ENCODE peak calls at places on chromosomes 3 and 15, in eight cellular contexts. L is endothelial cell of umbilical vein; O is neuronal stem cell; A is SJSA1; R is body of pancreas; H is CD8-positive, alpha-beta memory T cell; W is breast epithelium; C is A549. U is an unnamed sample. For H3K4me1, the result is how much of the 10 kb centered on the place peaks cover.

GRCh38 chr3:127840671-127841070 is 18.4 kb upstream of the MGLL start:
- DNase-seq in L (no peak), O (no peak), A (no peak), R (no peak), H (no peak), W (no peak), C (no peak), U (no peak)

GRCh38 chr15:83567318-83567717 is 86.6 kb upstream of the ADAMTSL3 start:
- DNase-seq in L (no peak), O (no peak), A (no peak), R (no peak), H (no peak), W (no peak), C (no peak), U (peak)

GRCh38 chr15:35690698-35691116 is 144.7 kb upstream of the DPH6 start:
- DNase-seq in L (peak), O (no peak), A (no peak), R (peak), H (no peak), W (no peak), C (no peak), U (no peak)

GRCh38 chr15:75346796-75347221 is at the start of gene NEIL1:
- DNase-seq in L (peak), O (no peak), A (no peak), R (peak), H (no peak), W (no peak), C (no peak), U (peak)

GRCh38 chr3:136938334-136938733 is 19.4 kb upstream of the IL20RB start:
- DNase-seq in L (no peak), O (no peak), A (peak), R (no peak), H (no peak), W (no peak), C (no peak), U (no peak)

GRCh38 chr15:43410572-43411214 is 39.8 kb downstream of the TUBGCP4 start:
- DNase-seq in L (no peak), O (no peak), A (no peak), R (no peak), H (no peak), W (no peak), C (peak), U (peak)

GRCh38 chr3:40042752-40043443 is 233.5 kb downstream of the MYRIP start:
- DNase-seq in L (peak), O (no peak), A (no peak), R (no peak), H (no peak), W (no peak), C (no peak), U (peak)

GRCh38 chr15:66720206-66721010 is 18.4 kb downstream of the SMAD6 start:
- DNase-seq in L (peak), O (no peak), A (peak), R (no peak), H (no peak), W (no peak), C (peak), U (no peak)

GRCh38 chr3:188772886-188773285 is 398.9 kb upstream of the TPRG1 start:
- DNase-seq in L (peak), O (no peak), A (no peak), R (peak), H (no peak), W (no peak), C (peak), U (no peak)

GRCh38 chr3:171516765-171517164 is 56.6 kb upstream of the TNIK start:
- DNase-seq in L (no peak), O (no peak), A (no peak), R (no peak), H (no peak), W (no peak), C (no peak), U (no peak)

GRCh38 chr15:58165661-58166060 is 27.5 kb downstream of the AQP9 start:
- DNase-seq in L (peak), O (no peak), A (no peak), R (peak), H (no peak), W (no peak), C (no peak), U (no peak)

GRCh38 chr3:29144807-29145206 is 136.1 kb upstream of the RBMS3 start:
- DNase-seq in L (peak), O (no peak), A (peak), R (peak), H (no peak), W (no peak), C (peak), U (peak)

GRCh38 chr3:44058022-44058867 is 183.4 kb upstream of the TOPAZ1 start:
- DNase-seq in L (no peak), O (no peak), A (no peak), R (no peak), H (no peak), W (no peak), C (no peak), U (peak)

GRCh38 chr3:182786564-182787196 is 6.6 kb upstream of the ATP11B start:
- DNase-seq in L (no peak), O (no peak), A (no peak), R (no peak), H (no peak), W (no peak), C (no peak), U (no peak)

GRCh38 chr15:64685230-64685886 is 90.0 kb downstream of the RBPMS2 start:
- DNase-seq in L (no peak), O (no peak), A (no peak), R (no peak), H (no peak), W (peak), C (no peak), U (no peak)

GRCh38 chr15:39720721-39721611 is 61.7 kb downstream of the FSIP1 start:
- DNase-seq in L (no peak), O (no peak), A (no peak), R (no peak), H (no peak), W (no peak), C (no peak), U (peak)

GRCh38 chr15:89330119-89330518 is 4.5 kb downstream of the POLG start:
- DNase-seq in L (no peak), O (no peak), A (no peak), R (peak), H (no peak), W (no peak), C (no peak), U (no peak)

GRCh38 chr3:111923821-111924220 is 55.0 kb upstream of the ABHD10 start:
- DNase-seq in L (no peak), O (no peak), A (no peak), R (no peak), H (no peak), W (no peak), C (no peak), U (no peak)

GRCh38 chr3:60316121-60316783 is 935.0 kb downstream of the FHIT start:
- DNase-seq in L (no peak), O (no peak), A (no peak), R (no peak), H (no peak), W (no peak), C (no peak), U (no peak)

GRCh38 chr3:186826978-186827857 is 15.3 kb upstream of the ADIPOQ start:
- DNase-seq in L (peak), O (peak), A (peak), R (peak), H (peak), W (peak), C (peak), U (peak)

GRCh38 chr3:115245899-115246298 is 98.8 kb upstream of the ZBTB20 start:
- DNase-seq in L (no peak), O (no peak), A (no peak), R (no peak), H (no peak), W (no peak), C (no peak), U (no peak)

GRCh38 chr15:66877558-66878285 is 175.7 kb downstream of the SMAD6 start:
- DNase-seq in L (no peak), O (no peak), A (peak), R (no peak), H (no peak), W (no peak), C (no peak), U (no peak)

DNA sequence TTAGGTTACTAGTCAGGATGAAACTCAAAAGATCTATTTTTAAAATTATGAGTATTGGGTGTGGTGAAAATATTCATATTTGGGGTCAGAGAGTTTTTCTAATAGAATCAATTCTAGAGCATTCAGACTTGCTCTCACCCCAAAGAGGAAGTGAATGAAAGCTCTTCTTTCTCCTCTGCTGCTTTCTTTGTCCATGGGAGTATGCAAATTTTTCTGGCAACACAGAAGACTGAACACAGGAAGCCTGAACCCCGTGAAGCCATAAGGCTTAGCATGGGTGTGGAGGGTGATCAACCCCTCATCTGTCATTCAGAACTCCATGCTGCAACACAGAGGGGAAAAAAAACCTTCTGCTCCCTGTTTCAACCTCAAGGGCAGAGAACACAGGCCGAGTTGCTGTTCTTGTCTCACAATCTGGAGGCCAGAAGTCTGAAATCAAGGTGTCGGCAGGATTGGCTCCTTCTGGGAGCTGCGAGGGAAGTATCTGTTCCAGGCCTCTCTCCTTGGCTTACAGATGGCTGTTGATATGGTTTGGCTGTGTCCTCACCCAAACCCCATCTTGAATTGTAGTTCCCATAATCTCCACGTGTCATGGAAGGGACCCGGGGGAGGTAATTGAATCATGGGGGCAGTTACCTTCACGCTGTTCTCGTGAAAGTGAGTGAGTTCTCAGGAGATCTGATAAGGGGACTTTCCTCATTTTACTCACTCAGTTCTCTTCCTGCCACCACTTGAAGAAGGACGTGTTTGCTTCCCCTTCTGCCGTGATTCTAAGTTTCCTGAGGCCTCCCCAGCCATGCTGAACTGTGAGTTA is 33.7 kb upstream of the CD47 start:
- DNase-seq in L (peak), O (no peak), A (no peak), R (no peak), H (peak), W (no peak), C (no peak), U (no peak)
- H3K27ac ChIP-seq in L (no peak), O (no peak), A (no peak), R (no peak), H (peak), W (peak), C (no peak), U (peak)

GRCh38 chr3:49509028-49509561 is 39.0 kb downstream of the DAG1 start:
- DNase-seq in L (no peak), O (no peak), A (no peak), R (no peak), H (no peak), W (no peak), C (no peak), U (no peak)

GRCh38 chr3:49513494-49514179 is 40.6 kb upstream of the BSN start:
- DNase-seq in L (no peak), O (no peak), A (no peak), R (no peak), H (no peak), W (no peak), C (no peak), U (no peak)

GRCh38 chr3:49512791-49513355 is 41.4 kb upstream of the BSN start:
- DNase-seq in L (no peak), O (no peak), A (no peak), R (peak), H (no peak), W (no peak), C (no peak), U (no peak)

DNA sequence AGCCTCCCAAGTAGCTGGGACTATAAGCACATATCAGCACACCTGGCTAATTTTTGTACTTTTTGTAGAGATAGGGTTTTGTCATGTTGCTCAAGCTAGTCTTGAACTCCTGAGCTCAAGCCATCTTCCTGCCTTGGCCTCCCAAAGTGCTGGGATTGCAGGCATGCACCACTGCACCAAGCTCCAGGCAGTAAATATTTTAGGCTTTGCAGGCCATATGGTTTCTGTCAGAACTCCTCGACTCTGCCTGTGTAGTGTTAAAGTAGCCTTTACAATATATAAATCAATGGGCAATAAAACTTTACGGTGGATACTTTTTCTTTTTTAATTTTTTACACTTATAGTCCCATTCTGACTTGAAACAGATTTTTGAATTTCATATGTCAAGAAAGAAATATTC is 41.6 kb downstream of the DAG1 start:
- DNase-seq in L (no peak), O (no peak), A (no peak), R (no peak), H (no peak), W (no peak), C (no peak), U (no peak)
- H3K4me1 ChIP-seq in L (under half), O (under half), A (under half), R (under half), H (under half), W (under half), C (under half), U (under half)

DNA sequence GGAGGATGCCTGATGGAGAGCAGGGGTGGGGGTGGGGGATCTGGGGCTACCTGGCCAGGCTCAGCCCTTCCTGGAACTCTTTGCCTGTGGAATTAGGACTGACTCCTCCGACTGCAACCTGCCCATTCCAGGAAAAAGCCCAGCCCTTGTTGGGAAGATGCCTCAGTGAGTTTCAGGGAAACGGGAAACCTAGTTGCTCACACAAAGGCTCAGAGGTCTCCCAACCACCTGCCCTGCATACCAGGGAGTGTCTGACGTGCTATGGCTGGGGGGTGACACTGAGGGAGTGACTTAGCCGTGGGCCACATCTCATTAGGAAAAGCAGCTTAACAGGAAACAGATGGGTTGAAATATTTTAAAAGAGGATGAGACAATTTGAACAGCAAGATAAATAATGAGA is 27.9 kb downstream of the CYP8B1 start:
- DNase-seq in L (no peak), O (no peak), A (no peak), R (no peak), H (no peak), W (no peak), C (no peak), U (no peak)
- H3K27ac ChIP-seq in L (no peak), O (no peak), A (no peak), R (no peak), H (no peak), W (no peak), C (no peak), U (no peak)

DNA sequence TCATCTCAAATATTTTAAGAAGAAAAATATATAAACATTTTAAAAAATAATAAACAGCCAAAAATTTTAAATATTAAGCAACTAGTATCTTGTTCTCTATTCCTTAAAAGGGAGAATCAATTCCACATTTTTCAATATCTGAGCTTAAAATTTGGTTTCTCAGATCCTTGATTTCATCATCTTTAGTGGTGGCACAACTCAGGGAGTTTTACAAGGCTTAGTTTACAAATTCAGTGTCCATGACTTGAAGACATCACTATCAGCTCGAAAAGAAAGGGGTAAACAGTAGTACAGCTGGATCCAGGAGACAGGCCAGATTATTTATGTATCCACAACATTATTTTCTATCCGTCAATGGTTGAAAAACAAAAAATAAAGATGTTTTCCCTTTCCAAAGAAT is 11.6 kb downstream of the IGF2BP2 start:
- DNase-seq in L (no peak), O (no peak), A (no peak), R (no peak), H (no peak), W (no peak), C (no peak), U (no peak)
- H3K4me1 ChIP-seq in L (under half), O (under half), A (under half), R (under half), H (under half), W (under half), C (under half), U (half or more)

DNA sequence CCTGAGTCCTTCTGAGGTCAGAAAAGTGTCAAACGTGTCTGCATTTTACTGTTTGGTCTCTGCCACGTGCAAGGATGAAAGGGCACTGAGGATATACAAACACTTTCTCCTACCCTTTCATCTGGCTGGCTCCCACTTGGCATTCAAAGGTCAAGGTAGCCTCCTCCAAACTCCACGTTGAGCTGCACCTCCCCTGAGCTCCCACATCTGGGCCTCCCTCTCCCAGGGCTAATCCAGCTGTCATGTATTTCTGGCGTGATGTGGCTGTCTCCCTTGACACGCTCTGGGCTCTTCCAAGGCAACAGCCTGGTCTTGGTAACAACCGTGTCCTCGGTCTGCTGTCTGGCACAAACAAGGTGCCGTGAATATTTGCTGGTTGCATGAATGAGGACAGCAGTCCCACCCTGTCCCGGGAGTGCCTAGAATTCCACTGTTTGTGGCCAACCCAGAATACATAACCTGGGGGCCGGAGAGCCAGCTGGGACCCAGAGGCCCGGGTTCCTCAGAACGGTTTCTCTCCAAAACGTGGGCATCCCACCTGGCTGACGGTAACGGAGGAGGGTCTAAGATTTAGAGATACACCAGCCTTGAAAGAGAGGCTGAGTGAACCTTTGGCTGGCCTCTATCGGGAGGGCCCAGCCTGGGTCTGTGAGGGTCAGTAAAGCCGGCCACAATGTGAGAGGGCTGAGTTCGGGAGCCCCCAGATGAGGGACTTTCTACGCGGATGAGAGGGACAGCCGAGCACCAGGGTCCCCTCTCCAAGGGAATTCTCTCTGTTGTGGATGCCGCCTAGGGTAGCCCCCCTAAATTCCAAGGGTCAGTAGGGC is 767 bp downstream of the GLT8D1 start:
- DNase-seq in L (peak), O (no peak), A (no peak), R (peak), H (no peak), W (no peak), C (peak), U (no peak)
- H3K27ac ChIP-seq in L (peak), O (no peak), A (peak), R (peak), H (peak), W (peak), C (peak), U (peak)

DNA sequence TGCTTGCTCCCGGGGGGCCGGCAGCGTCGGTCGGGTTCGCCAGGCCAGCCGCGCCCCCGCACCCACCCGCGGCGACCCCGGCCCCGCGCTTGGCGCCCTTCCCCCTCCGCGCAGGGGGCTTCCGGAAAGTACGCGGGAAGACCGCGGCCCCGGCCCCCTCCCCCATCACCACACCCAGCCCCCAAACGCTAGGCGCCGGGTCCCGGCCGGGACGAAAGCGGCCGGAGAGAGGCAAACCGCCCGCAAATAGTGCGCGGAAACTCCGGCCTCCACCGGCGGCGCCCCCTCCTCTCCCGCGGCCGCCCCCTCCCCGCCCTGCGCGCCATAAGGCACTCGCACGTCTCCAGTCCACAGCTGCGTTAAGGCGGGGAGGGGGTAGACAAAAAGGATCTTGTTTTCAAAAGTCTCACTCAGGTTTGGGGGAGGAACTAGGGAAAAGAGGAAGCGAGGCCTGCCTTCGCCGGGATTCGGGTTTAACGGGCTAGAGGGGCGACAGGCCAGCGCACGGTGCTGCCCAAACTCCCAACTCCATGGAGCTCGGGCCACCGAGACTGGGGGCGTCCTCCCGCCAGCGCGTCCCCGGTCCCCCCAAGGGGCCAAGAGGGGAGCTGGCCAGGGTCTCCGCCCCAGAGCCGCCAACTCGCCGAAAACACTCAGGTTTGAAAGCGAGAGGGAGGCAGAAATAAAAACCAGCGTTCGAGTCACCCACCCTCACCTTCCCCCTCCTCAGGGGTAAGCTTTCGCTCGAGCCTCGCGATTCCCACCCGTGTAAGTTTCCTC is 1.8 kb downstream of the ANP32A start:
- DNase-seq in L (peak), O (peak), A (peak), R (peak), H (no peak), W (peak), C (peak), U (no peak)
- H3K4me1 ChIP-seq in L (under half), O (under half), A (under half), R (under half), H (under half), W (under half), C (under half), U (under half)

GRCh38 chr15:41692049-41692448 is 31.8 kb downstream of the MGA start:
- DNase-seq in L (no peak), O (no peak), A (no peak), R (no peak), H (no peak), W (no peak), C (no peak), U (no peak)
- H3K27ac ChIP-seq in L (no peak), O (no peak), A (no peak), R (no peak), H (no peak), W (no peak), C (no peak), U (no peak)

U was measured in foreskin keratinocyte.